ENCODE peak calls at places on chromosomes 2 and 18, in five cellular contexts. Z, X, F, C and T are unnamed samples.

GRCh38 chr2:174667461-174667860 is 69.9 kb upstream of the WIPF1 start:
- DNase-seq in Z (no peak), F (no peak), X (no peak), C (no peak), T (no peak)

GRCh38 chr18:26317353-26317865 is 91.2 kb downstream of the TAF4B start:
- DNase-seq in F (peak), C (no peak), X (no peak), Z (no peak), T (no peak)

GRCh38 chr2:176038694-176039093 is 36.6 kb upstream of the LNPK start:
- DNase-seq in F (no peak), C (no peak), Z (no peak), X (no peak), T (no peak)

GRCh38 chr2:226802573-226802972 is 3.0 kb upstream of the IRS1 start:
- DNase-seq in Z (peak), F (peak), X (no peak), C (peak), T (no peak)

GRCh38 chr2:197871780-197872456 is 67.5 kb downstream of the PLCL1 start:
- DNase-seq in F (no peak), C (no peak), Z (no peak), X (no peak), T (no peak)

GRCh38 chr18:12890964-12891363 is 6.9 kb upstream of the PTPN2 start:
- DNase-seq in F (no peak), X (no peak), C (no peak), Z (no peak), T (no peak)

GRCh38 chr2:220226076-220226475 is 598.6 kb downstream of the SLC4A3 start:
- DNase-seq in F (no peak), Z (peak), C (no peak), X (no peak), T (no peak)

GRCh38 chr2:75522543-75523312 is 38.0 kb downstream of the EVA1A start:
- DNase-seq in F (no peak), C (no peak), X (no peak), Z (no peak), T (no peak)

GRCh38 chr2:96117701-96118588 is 1.6 kb upstream of the ADRA2B start:
- DNase-seq in F (no peak), Z (no peak), C (no peak), X (no peak), T (no peak)

GRCh38 chr2:121309801-121310200 is 24.8 kb upstream of the TFCP2L1 start:
- DNase-seq in F (peak), Z (no peak), C (no peak), X (peak), T (no peak)

GRCh38 chr2:108363900-108364225 is 13.9 kb upstream of the SULT1C4 start:
- DNase-seq in X (no peak), C (no peak), F (no peak), Z (no peak), T (no peak)

GRCh38 chr18:812673-813404 is 797 bp upstream of the YES1 start:
- DNase-seq in C (peak), F (peak), X (no peak), Z (peak), T (no peak)

GRCh38 chr18:816088-816653 is 4.1 kb upstream of the YES1 start:
- DNase-seq in X (peak), Z (no peak), C (no peak), F (no peak), T (no peak)

GRCh38 chr18:813405-814071 is 1.5 kb upstream of the YES1 start:
- DNase-seq in X (no peak), F (no peak), Z (no peak), C (no peak), T (no peak)

GRCh38 chr18:815353-815752 is 3.3 kb upstream of the YES1 start:
- DNase-seq in C (no peak), X (no peak), F (no peak), Z (no peak), T (no peak)

GRCh38 chr18:814300-815084 is 2.5 kb upstream of the YES1 start:
- DNase-seq in C (no peak), X (no peak), F (no peak), Z (no peak), T (no peak)
- TF ChIP-seq CTCF in C (no peak), X (peak), F (no peak), Z (no peak), T (no peak)

GRCh38 chr18:43277164-43277600 is at the start of gene SYT4:
- DNase-seq in Z (peak), F (peak), X (peak), C (peak), T (peak)
- TF ChIP-seq CTCF in Z (no peak), F (no peak), X (no peak), C (no peak), T (no peak)

GRCh38 chr18:23154823-23155517 is 19.7 kb downstream of the CABLES1 start:
- DNase-seq in C (peak), Z (no peak), X (no peak), F (no peak), T (no peak)
- TF ChIP-seq CTCF in C (peak), Z (no peak), X (no peak), F (no peak), T (no peak)

DNA sequence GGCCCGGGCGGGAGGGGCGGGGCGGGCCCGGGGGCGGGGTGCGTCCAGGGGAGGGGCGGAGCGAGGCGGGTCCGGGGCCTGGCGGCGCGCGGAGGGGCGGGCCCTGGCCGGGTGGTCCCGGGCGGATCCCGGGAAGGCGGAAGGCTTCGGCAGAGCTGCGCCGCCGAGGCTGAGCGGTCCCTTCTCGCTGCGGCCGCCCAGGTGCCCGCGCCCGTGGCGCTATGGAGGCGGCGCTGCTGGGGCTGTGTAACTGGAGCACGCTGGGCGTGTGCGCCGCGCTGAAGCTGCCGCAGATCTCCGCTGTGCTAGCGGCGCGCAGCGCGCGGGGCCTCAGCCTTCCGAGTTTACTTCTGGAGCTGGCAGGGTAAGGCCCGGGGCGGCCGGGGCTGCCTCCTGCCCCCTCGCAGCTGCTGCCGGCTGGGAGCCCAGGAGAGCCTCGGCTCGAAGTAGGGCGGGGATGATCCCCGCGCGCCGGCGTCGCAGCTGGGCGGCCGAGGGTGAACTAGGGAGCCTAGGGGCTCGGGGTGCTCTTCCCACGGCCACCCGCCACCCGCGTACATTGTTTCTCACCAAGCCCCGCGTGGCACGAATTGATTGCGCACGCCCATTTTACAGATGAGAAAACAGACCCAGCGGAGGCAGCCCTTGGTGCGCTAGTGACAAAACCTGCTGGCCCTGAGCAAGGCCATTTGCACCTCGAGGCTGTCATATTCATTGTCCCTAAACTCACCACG is at the start of gene SLC66A3:
- DNase-seq in C (peak), F (peak), Z (peak), X (no peak), T (no peak)
- TF ChIP-seq CTCF in C (no peak), F (no peak), Z (no peak), X (no peak), T (peak)

GRCh38 chr2:113390133-113390849 is 47.2 kb upstream of the ZNG1B start:
- DNase-seq in F (peak), C (peak), Z (peak), X (peak), T (peak)
- TF ChIP-seq CTCF in F (peak), C (peak), Z (peak), X (peak), T (peak)